ENCODE peak calls at places on chromosomes 16 and 17, in four cellular contexts. One of them, this sample, is unnamed.

GRCh38 chr17:50149425-50150353 is 788 bp downstream of the PPP1R9B start:
- DNase-seq in H9: peak; percentile 69
- DNase-seq in neural progenitor cell: peak; percentile 87
- DNase-seq in hepatocyte: peak; percentile 86
- DNase-seq in this sample: no peak

GRCh38 chr17:20234266-20234665 is 225.1 kb downstream of the SPECC1 start:
- DNase-seq in neural progenitor cell: no peak
- DNase-seq in hepatocyte: no peak
- DNase-seq in H9: no peak
- DNase-seq in this sample: no peak

GRCh38 chr16:88686062-88686438 is 257 bp downstream of the SNAI3 start:
- DNase-seq in neural progenitor cell: no peak
- DNase-seq in hepatocyte: peak; percentile 72
- DNase-seq in H9: no peak
- DNase-seq in this sample: no peak

GRCh38 chr16:60107467-60107866 is 1373.4 kb upstream of the GOT2 start:
- DNase-seq in hepatocyte: no peak
- DNase-seq in neural progenitor cell: no peak
- DNase-seq in H9: no peak
- DNase-seq in this sample: no peak

GRCh38 chr16:49546735-49547134 is 173.1 kb downstream of the C16orf78 start:
- DNase-seq in neural progenitor cell: peak; percentile 51
- DNase-seq in H9: no peak
- DNase-seq in hepatocyte: no peak
- DNase-seq in this sample: no peak

GRCh38 chr16:75621170-75621477 is 2.0 kb downstream of the ADAT1 start:
- DNase-seq in H9: no peak
- DNase-seq in neural progenitor cell: peak; percentile 52
- DNase-seq in hepatocyte: peak; percentile 58
- DNase-seq in this sample: no peak

GRCh38 chr17:14359251-14359939 is 58.5 kb downstream of the HS3ST3B1 start:
- DNase-seq in hepatocyte: no peak
- DNase-seq in H9: peak; percentile 61
- DNase-seq in neural progenitor cell: no peak
- DNase-seq in this sample: no peak

GRCh38 chr17:50133028-50133768 is 3.2 kb upstream of the SAMD14 start:
- DNase-seq in H9: peak; percentile 85
- DNase-seq in neural progenitor cell: no peak
- DNase-seq in hepatocyte: peak; percentile 52
- DNase-seq in this sample: no peak

GRCh38 chr17:19024101-19025078 is 19.8 kb upstream of the FAM83G start:
- DNase-seq in H9: no peak
- DNase-seq in neural progenitor cell: no peak
- DNase-seq in hepatocyte: no peak
- DNase-seq in this sample: no peak

GRCh38 chr17:296382-296781 is 56.2 kb downstream of the RPH3AL start:
- DNase-seq in H9: no peak
- DNase-seq in neural progenitor cell: no peak
- DNase-seq in hepatocyte: no peak
- DNase-seq in this sample: no peak

GRCh38 chr17:42989146-42989545 is 8.8 kb downstream of the RUNDC1 start:
- DNase-seq in neural progenitor cell: no peak
- DNase-seq in H9: no peak
- DNase-seq in hepatocyte: no peak
- DNase-seq in this sample: no peak

GRCh38 chr17:48579738-48580543 is 1.8 kb upstream of the HOXB4 start:
- DNase-seq in neural progenitor cell: no peak
- DNase-seq in H9: no peak
- DNase-seq in hepatocyte: no peak
- DNase-seq in this sample: no peak

GRCh38 chr16:10579575-10579964 is 828 bp downstream of the EMP2 start:
- DNase-seq in H9: no peak
- DNase-seq in hepatocyte: no peak
- DNase-seq in neural progenitor cell: no peak
- DNase-seq in this sample: no peak

GRCh38 chr16:46691720-46692119 is 2.3 kb downstream of the ORC6 start:
- DNase-seq in neural progenitor cell: no peak
- DNase-seq in H9: no peak
- DNase-seq in hepatocyte: peak; percentile 14
- DNase-seq in this sample: no peak
- H3K27ac ChIP-seq in neural progenitor cell: no peak overlapping the region
- H3K27ac ChIP-seq in H9: no peak overlapping the region
- H3K27ac ChIP-seq in hepatocyte: peak overlapping the region; percentile 93
- H3K27ac ChIP-seq in this sample: no peak overlapping the region

GRCh38 chr16:58649707-58650106 is 20.1 kb upstream of the CNOT1 start:
- DNase-seq in neural progenitor cell: no peak
- DNase-seq in H9: no peak
- DNase-seq in hepatocyte: no peak
- DNase-seq in this sample: no peak
- H3K27ac ChIP-seq in neural progenitor cell: no peak overlapping the region
- H3K27ac ChIP-seq in H9: no peak overlapping the region
- H3K27ac ChIP-seq in hepatocyte: no peak overlapping the region
- H3K27ac ChIP-seq in this sample: no peak overlapping the region

DNA sequence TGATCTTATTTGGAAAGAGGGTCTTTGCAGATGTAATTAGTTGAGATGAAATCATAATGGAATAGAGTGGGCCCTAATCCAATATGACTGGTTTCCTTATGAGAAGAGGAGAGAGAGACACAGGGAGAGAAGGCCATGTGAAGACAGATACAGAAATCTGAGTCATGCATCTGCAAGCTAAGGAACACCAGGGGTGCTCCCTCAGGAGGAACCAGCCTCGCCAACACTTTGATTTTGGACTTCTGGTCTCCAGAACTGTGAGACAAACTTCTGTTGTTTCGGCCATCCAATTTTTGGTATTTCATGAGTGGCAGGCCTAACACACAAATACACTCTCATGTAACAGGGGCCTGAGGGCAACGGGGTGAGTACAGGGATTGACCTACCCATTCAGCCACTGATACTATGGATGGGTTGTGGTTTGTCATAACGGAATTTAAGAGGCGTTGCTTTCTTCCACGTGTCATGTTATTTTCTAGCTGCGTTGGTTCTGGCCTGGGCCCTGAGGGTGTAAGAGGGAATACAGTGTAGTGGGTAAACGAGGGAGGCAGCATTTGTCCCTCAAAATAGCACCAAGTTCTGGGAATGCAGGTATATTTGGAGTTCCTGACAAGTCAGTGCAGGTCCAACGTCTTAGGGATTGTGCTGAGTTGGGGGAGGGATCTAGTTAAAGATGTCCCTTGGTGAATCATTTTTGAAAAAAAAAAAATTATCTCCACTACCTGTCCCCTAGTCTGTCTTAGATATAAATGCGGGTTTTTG is 17.7 kb downstream of the PLCG2 start:
- DNase-seq in hepatocyte: no peak
- DNase-seq in neural progenitor cell: no peak
- DNase-seq in H9: no peak
- DNase-seq in this sample: no peak
- H3K27ac ChIP-seq in hepatocyte: no peak overlapping the region
- H3K27ac ChIP-seq in neural progenitor cell: no peak overlapping the region
- H3K27ac ChIP-seq in H9: no peak overlapping the region
- H3K27ac ChIP-seq in this sample: no peak overlapping the region

GRCh38 chr16:2082983-2083364 is 35.2 kb downstream of the TSC2 start:
- DNase-seq in H9: no peak
- DNase-seq in neural progenitor cell: no peak
- DNase-seq in hepatocyte: no peak
- DNase-seq in this sample: no peak
- H3K27ac ChIP-seq in H9: no peak overlapping the region
- H3K27ac ChIP-seq in neural progenitor cell: no peak overlapping the region
- H3K27ac ChIP-seq in hepatocyte: no peak overlapping the region
- H3K27ac ChIP-seq in this sample: no peak overlapping the region

DNA sequence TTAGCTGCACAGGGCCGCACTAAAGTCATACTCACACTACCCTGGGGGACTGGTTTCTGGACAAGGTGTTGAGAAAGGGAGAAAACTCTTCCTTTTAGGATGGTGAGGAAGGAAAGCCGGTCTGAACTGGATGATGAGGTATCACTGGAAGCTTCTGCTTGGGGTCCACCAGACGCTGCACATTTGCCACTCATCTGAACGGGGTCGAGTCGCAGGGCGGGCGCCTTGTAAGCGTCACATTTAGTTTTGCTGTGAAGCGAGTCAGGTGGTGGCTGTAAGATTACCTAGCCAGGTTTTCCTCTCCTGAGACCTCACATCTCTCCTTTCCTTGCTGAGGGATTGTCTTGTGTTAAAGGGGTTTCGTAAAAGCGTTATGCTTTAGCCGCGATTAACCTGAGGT is 2.3 kb downstream of the JPT2 start:
- DNase-seq in hepatocyte: no peak
- DNase-seq in neural progenitor cell: peak; percentile 9
- DNase-seq in H9: no peak
- DNase-seq in this sample: no peak
- H3K27ac ChIP-seq in hepatocyte: no peak overlapping the region
- H3K27ac ChIP-seq in neural progenitor cell: peak overlapping the region; percentile 90
- H3K27ac ChIP-seq in H9: no peak overlapping the region
- H3K27ac ChIP-seq in this sample: no peak overlapping the region

DNA sequence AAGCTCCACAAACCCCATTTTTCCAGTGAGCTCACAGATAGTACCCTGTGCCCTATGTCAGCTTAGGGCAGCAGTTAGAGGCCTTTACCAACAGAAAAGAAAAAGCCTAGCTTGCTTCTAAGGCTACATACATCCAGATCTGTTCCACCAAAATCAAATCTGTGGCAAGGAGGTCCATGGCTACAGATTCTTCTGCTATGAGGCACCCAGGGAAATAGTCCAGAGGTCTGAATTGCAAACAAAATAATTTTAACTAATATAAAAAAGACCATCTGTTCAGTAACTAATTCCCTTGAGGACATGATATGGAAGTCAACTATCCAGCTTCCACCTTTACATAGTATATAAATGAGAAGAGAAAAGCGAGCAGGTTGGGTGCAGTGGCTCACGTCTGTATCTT is 129.3 kb downstream of the PARN start:
- DNase-seq in neural progenitor cell: no peak
- DNase-seq in hepatocyte: no peak
- DNase-seq in H9: no peak
- DNase-seq in this sample: no peak
- H3K27ac ChIP-seq in neural progenitor cell: no peak overlapping the region
- H3K27ac ChIP-seq in hepatocyte: no peak overlapping the region
- H3K27ac ChIP-seq in H9: no peak overlapping the region
- H3K27ac ChIP-seq in this sample: no peak overlapping the region

DNA sequence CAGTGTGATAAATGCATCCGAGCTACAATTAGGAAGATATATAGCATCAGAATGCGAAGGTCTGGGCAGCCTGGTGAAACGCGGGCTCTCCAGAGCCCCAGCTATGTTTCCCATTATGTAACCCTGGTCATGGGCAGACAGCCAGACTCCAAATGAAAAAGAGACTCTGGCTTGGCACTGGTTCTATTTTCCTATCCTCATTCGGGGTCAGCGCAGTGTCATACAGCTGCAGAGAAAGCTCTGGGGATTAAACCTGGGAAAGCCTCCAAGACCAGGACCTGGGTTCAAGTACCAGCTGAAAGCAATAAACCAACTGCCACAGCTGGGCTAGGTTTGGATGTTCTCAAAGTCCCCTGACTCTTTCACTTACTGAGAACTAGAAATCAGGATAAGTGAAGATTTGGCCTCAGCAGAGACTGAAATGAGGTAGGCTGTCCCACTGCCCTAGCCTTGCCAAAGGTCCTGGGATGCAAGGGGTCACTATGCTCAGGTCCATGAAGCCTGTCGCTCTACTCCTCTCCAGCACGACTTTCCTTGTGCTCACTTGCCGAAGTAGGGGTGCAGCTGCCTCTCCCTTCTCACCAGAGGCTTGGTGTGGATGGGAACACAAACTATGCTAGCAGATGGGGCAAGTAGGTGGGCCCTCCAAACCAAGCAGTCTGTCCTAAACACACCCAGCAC is 123.8 kb downstream of the SMG6 start:
- DNase-seq in hepatocyte: peak; percentile 89
- DNase-seq in H9: no peak
- DNase-seq in neural progenitor cell: no peak
- DNase-seq in this sample: peak; percentile 78
- H3K27ac ChIP-seq in hepatocyte: peak overlapping the region; percentile 90
- H3K27ac ChIP-seq in H9: no peak overlapping the region
- H3K27ac ChIP-seq in neural progenitor cell: no peak overlapping the region
- H3K27ac ChIP-seq in this sample: peak overlapping the region; percentile 55

DNA sequence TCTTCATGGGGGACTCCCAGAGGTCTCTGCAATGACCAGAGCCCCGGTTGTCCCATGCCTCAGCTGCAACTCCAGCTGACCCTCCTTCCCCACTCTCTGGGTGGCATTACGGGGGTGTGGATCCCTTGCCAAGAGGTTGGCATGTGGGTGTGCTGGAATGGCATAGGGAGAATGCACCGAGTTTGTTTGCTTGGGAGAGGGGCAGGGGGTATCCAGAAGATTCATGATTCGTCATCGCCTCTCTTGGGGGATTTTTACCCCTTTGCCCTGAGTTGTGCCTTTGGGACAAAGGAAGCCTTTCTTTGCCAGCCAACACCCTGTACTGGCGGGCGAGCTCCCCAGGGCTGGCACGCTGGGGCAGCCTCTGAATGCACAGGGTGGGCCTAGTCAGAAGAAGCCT is 6.5 kb downstream of the ERBB2 start:
- DNase-seq in neural progenitor cell: no peak
- DNase-seq in hepatocyte: no peak
- DNase-seq in H9: no peak
- DNase-seq in this sample: no peak
- H3K27ac ChIP-seq in neural progenitor cell: no peak overlapping the region
- H3K27ac ChIP-seq in hepatocyte: no peak overlapping the region
- H3K27ac ChIP-seq in H9: no peak overlapping the region
- H3K27ac ChIP-seq in this sample: peak overlapping the region; percentile 86

GRCh38 chr17:81388612-81389367 is 6.5 kb upstream of the BAHCC1 start:
- DNase-seq in H9: peak; percentile 63
- DNase-seq in neural progenitor cell: peak; percentile 80
- DNase-seq in hepatocyte: no peak
- DNase-seq in this sample: no peak

GRCh38 chr17:81389585-81389984 is 5.7 kb upstream of the BAHCC1 start:
- DNase-seq in H9: no peak
- DNase-seq in hepatocyte: no peak
- DNase-seq in neural progenitor cell: no peak
- DNase-seq in this sample: no peak

GRCh38 chr17:81391268-81391963 is 3.8 kb upstream of the BAHCC1 start:
- DNase-seq in H9: no peak
- DNase-seq in neural progenitor cell: no peak
- DNase-seq in hepatocyte: no peak
- DNase-seq in this sample: no peak

GRCh38 chr17:81390436-81391214 is 4.6 kb upstream of the BAHCC1 start:
- DNase-seq in hepatocyte: no peak
- DNase-seq in neural progenitor cell: no peak
- DNase-seq in H9: no peak
- DNase-seq in this sample: no peak

GRCh38 chr17:81390029-81390428 is 5.2 kb upstream of the BAHCC1 start:
- DNase-seq in neural progenitor cell: no peak
- DNase-seq in hepatocyte: no peak
- DNase-seq in H9: no peak
- DNase-seq in this sample: no peak
- H3K27ac ChIP-seq in neural progenitor cell: no peak overlapping the region
- H3K27ac ChIP-seq in hepatocyte: peak overlapping the region; percentile 99
- H3K27ac ChIP-seq in H9: no peak overlapping the region
- H3K27ac ChIP-seq in this sample: no peak overlapping the region

This sample was measured in colonic mucosa.